ENCODE peak calls at places on chromosome 11, in ten cellular contexts. Y is activated CD8-positive, alpha-beta memory T cell treated with anti-CD3 and anti-CD28 coated beads, Interleukin-2, amount 50 U/mL, for 4 hours; B is C1 segment of cervical spinal cord; S is caudate nucleus; Z is SW480; O is activated CD4-positive, alpha-beta T cell treated with anti-CD3 and anti-CD28 coated beads, Interleukin-2, amount 50 U/mL, for 48 hours; F is CD4-positive, CD25-positive, alpha-beta regulatory T cell; T is hepatic stellate cell; V is AG20443; U is left ventricle myocardium superior. K is an unnamed sample.

GRCh38 chr11:117199916-117200812 is 994 bp downstream of the TAGLN start:
- DNase-seq in B (no peak), Y (no peak), S (no peak), Z (no peak), T (no peak), U (no peak), V (no peak), F (no peak), O (no peak), K (no peak)

GRCh38 chr11:46410021-46410420 is 18.4 kb upstream of the CHRM4 start:
- DNase-seq in U (no peak), S (no peak), Y (no peak), B (no peak), V (no peak), T (no peak), F (no peak), Z (no peak), O (no peak), K (no peak)

GRCh38 chr11:20251496-20251895 is 91.2 kb upstream of the DBX1 start:
- DNase-seq in O (no peak), S (no peak), V (no peak), Z (no peak), B (no peak), T (no peak), U (no peak), F (no peak), Y (no peak), K (no peak)

GRCh38 chr11:10032991-10033390 is 261.0 kb downstream of the SBF2 start:
- DNase-seq in U (no peak), V (peak; percentile 28), S (no peak), T (peak; percentile 4), F (no peak), O (no peak), B (no peak), Z (no peak), Y (no peak), K (peak; percentile 21)

GRCh38 chr11:47033439-47033838 is 96.9 kb downstream of the CSTPP1 start:
- DNase-seq in U (no peak), V (no peak), Y (no peak), S (no peak), F (no peak), T (no peak), Z (no peak), B (no peak), O (no peak), K (no peak)

GRCh38 chr11:121688860-121689614 is 236.3 kb upstream of the SORL1-AS1 start:
- DNase-seq in S (no peak), V (no peak), O (no peak), F (no peak), Z (no peak), T (no peak), U (no peak), Y (no peak), B (no peak), K (peak; percentile 66)

GRCh38 chr11:129894281-129895125 is 875 bp downstream of the NFRKB start:
- DNase-seq in T (peak; percentile 34), F (peak; percentile 4), U (no peak), V (peak; percentile 27), B (no peak), O (peak; percentile 7), S (no peak), Y (no peak), Z (peak; percentile 14), K (no peak)

GRCh38 chr11:31421840-31422239 is 52.2 kb downstream of the DNAJC24 start:
- DNase-seq in S (no peak), V (no peak), O (no peak), Y (no peak), T (no peak), Z (no peak), U (no peak), B (no peak), F (no peak), K (no peak)

GRCh38 chr11:59394186-59394585 is 32.0 kb downstream of the OR5A2 start:
- DNase-seq in Y (no peak), B (no peak), S (no peak), O (no peak), Z (no peak), U (no peak), F (no peak), V (no peak), T (no peak), K (no peak)

GRCh38 chr11:73325036-73325981 is 17.2 kb downstream of the ARHGEF17 start:
- DNase-seq in S (no peak), F (no peak), B (no peak), U (peak; percentile 53), O (no peak), Y (no peak), V (peak; percentile 68), Z (no peak), T (peak; percentile 81), K (no peak)

GRCh38 chr11:35190804-35191348 is 51.9 kb downstream of the CD44 start:
- DNase-seq in F (no peak), Y (no peak), T (no peak), U (no peak), V (no peak), B (no peak), S (no peak), Z (no peak), O (no peak), K (no peak)

GRCh38 chr11:69369210-69369609 is 75.3 kb downstream of the MYEOV start:
- DNase-seq in V (no peak), B (no peak), Y (no peak), O (no peak), F (no peak), S (no peak), Z (no peak), U (no peak), T (no peak), K (no peak)

GRCh38 chr11:128759597-128759996 is 65.7 kb downstream of the FLI1 start:
- DNase-seq in S (no peak), F (no peak), Y (no peak), U (no peak), Z (no peak), B (no peak), T (peak; percentile 76), V (peak; percentile 77), O (no peak), K (peak; percentile 44)

GRCh38 chr11:79040348-79040747 is 400.5 kb downstream of the TENM4 start:
- DNase-seq in V (no peak), B (no peak), Z (no peak), F (no peak), O (no peak), S (no peak), U (no peak), Y (no peak), T (no peak), K (no peak)

GRCh38 chr11:67400942-67401494 is 640 bp downstream of the PPP1CA start:
- DNase-seq in Y (no peak), V (no peak), O (no peak), Z (no peak), S (no peak), U (no peak), F (no peak), B (no peak), T (no peak), K (no peak)

GRCh38 chr11:134536219-134536618 is 124.2 kb upstream of the B3GAT1 start:
- DNase-seq in Z (no peak), V (no peak), T (no peak), U (no peak), F (no peak), Y (no peak), O (no peak), B (no peak), S (no peak), K (no peak)

GRCh38 chr11:64786308-64786707 is 8.0 kb upstream of the SF1 start:
- DNase-seq in U (no peak), T (no peak), B (no peak), O (no peak), S (no peak), F (no peak), V (no peak), Y (no peak), Z (no peak), K (no peak)

GRCh38 chr11:122167100-122167499 is 51.1 kb upstream of the BLID start:
- DNase-seq in U (no peak), B (no peak), F (no peak), S (no peak), Y (no peak), O (no peak), Z (no peak), V (peak; percentile 53), T (no peak), K (no peak)